ENCODE peak calls at places on chromosome 15, in nine cellular contexts. A is activated CD8-positive, alpha-beta T cell treated with anti-CD3 and anti-CD28 coated beads for 36 hours; G is left ventricle myocardium inferior; Q is astrocyte of the spinal cord; E is cardiac fibroblast; Y is iPS DF 19.7; J is bronchial epithelial cell; C is RPMI8226; M is stimulated activated CD4-positive, alpha-beta T cell treated with anti-CD3 and anti-CD28 coated beads, Interleukin-1b, Interleukin-23, amount 100 ng/mL, for 1 hour. P is an unnamed sample.
A peak's percentile ranks its signal among the peaks of the same experiment; 100 is the strongest.

GRCh38 chr15:92869263-92869940 is 30.7 kb upstream of the CHD2 start:
- DNase-seq in M (no peak), A (no peak), J (peak; percentile 76), E (peak; percentile 66), G (no peak), Q (no peak), C (no peak), Y (no peak), P (no peak)

GRCh38 chr15:25849431-25849921 is 13.7 kb downstream of the ATP10A start:
- DNase-seq in E (peak; percentile 85), G (no peak), Y (no peak), M (no peak), Q (peak; percentile 87), C (peak; percentile 60), A (peak; percentile 30), J (peak; percentile 57), P (no peak)

GRCh38 chr15:64067564-64068030 is 21.3 kb upstream of the DAPK2 start:
- DNase-seq in A (peak; percentile 80), E (peak; percentile 67), G (peak; percentile 25), Y (peak; percentile 40), C (peak; percentile 82), Q (peak; percentile 46), J (peak; percentile 44), M (peak; percentile 23), P (no peak)

GRCh38 chr15:98823012-98823458 is 174.7 kb downstream of the IGF1R start:
- DNase-seq in Y (peak; percentile 96), E (peak; percentile 36), J (peak; percentile 93), A (no peak), M (no peak), G (no peak), Q (peak; percentile 92), C (peak; percentile 7), P (no peak)

GRCh38 chr15:87733522-87733921 is 523.0 kb downstream of the NTRK3 start:
- DNase-seq in J (no peak), Q (no peak), M (no peak), E (no peak), C (no peak), Y (no peak), G (no peak), A (no peak), P (no peak)

GRCh38 chr15:65603559-65603958 is 7.4 kb downstream of the INTS14 start:
- DNase-seq in Y (no peak), Q (no peak), A (no peak), G (no peak), E (no peak), C (no peak), J (no peak), M (no peak), P (no peak)

GRCh38 chr15:69190504-69190903 is 30.1 kb downstream of the GLCE start:
- DNase-seq in J (no peak), A (no peak), M (no peak), E (no peak), G (no peak), Y (no peak), Q (no peak), C (no peak), P (no peak)

GRCh38 chr15:58556541-58556940 is 124.8 kb downstream of the LIPC start:
- DNase-seq in M (no peak), G (no peak), C (no peak), J (no peak), Y (no peak), Q (no peak), A (no peak), E (no peak), P (no peak)

GRCh38 chr15:63913786-63914185 is 80.0 kb upstream of the HERC1 start:
- DNase-seq in M (no peak), C (no peak), Q (no peak), A (no peak), Y (no peak), G (no peak), J (peak; percentile 76), E (no peak), P (no peak)

GRCh38 chr15:78930577-78931388 is 14.1 kb downstream of the CTSH start:
- DNase-seq in Y (no peak), G (no peak), E (peak; percentile 71), Q (peak; percentile 89), J (peak; percentile 99), M (no peak), A (no peak), C (peak; percentile 55), P (no peak)

GRCh38 chr15:23401627-23402026 is 45.4 kb downstream of the GOLGA6L2 start:
- DNase-seq in J (no peak), Y (no peak), C (no peak), G (no peak), Q (no peak), M (no peak), A (no peak), E (no peak), P (no peak)

GRCh38 chr15:39253552-39253951 is 327.3 kb upstream of the THBS1 start:
- DNase-seq in J (no peak), A (no peak), C (no peak), Y (no peak), G (no peak), M (no peak), Q (no peak), E (no peak), P (no peak)

GRCh38 chr15:68789041-68789920 is 31.4 kb downstream of the ANP32A start:
- DNase-seq in E (no peak), Q (no peak), M (no peak), Y (no peak), J (no peak), C (no peak), A (no peak), G (no peak), P (no peak)

GRCh38 chr15:95687686-95688085 is 642.8 kb upstream of the NR2F2 start:
- DNase-seq in M (no peak), Y (no peak), Q (no peak), G (no peak), A (no peak), J (no peak), C (no peak), E (no peak), P (no peak)

GRCh38 chr15:74631087-74631385 is 15.4 kb downstream of the CLK3 start:
- DNase-seq in A (no peak), E (no peak), J (no peak), C (no peak), Q (no peak), G (no peak), M (no peak), Y (no peak), P (no peak)

GRCh38 chr15:59501531-59502113 is 63.6 kb downstream of the FAM81A start:
- DNase-seq in E (peak; percentile 58), J (peak; percentile 80), G (no peak), C (peak; percentile 55), M (no peak), A (peak; percentile 44), Q (peak; percentile 47), Y (peak; percentile 33), P (no peak)

GRCh38 chr15:56693761-56694160 is 39.5 kb downstream of the ZNF280D start:
- DNase-seq in E (no peak), J (no peak), A (no peak), C (no peak), G (no peak), Y (no peak), M (no peak), Q (no peak), P (no peak)

GRCh38 chr15:66211670-66212455 is 41.7 kb downstream of the MEGF11 start:
- DNase-seq in A (no peak), Y (no peak), G (no peak), M (no peak), Q (no peak), C (no peak), E (no peak), J (no peak), P (no peak)

GRCh38 chr15:65833501-65834220 is 35.6 kb upstream of the RAB11A start:
- DNase-seq in M (no peak), J (no peak), Q (no peak), G (no peak), C (peak; percentile 97), Y (no peak), A (peak; percentile 62), E (no peak), P (no peak)

P was measured in lower lobe of right lung.